ENCODE peak calls at places on chromosome 19, in nine cellular contexts. One of them, this sample, is unnamed.

GRCh38 chr19:23699521-23699860 is 12.5 kb upstream of the ZNF675 start:
- DNase-seq in trophoblast cell: peak
- DNase-seq in mesenchymal stem cell: no peak
- DNase-seq in PC-3: peak
- DNase-seq in HCT116: no peak
- DNase-seq in K562: no peak
- DNase-seq in H1: no peak
- DNase-seq in neuronal stem cell: no peak
- DNase-seq in IMR-90: no peak
- DNase-seq in this sample: no peak

GRCh38 chr19:43554317-43554895 is 20.9 kb downstream of the XRCC1 start:
- DNase-seq in PC-3: no peak
- DNase-seq in neuronal stem cell: no peak
- DNase-seq in mesenchymal stem cell: no peak
- DNase-seq in HCT116: no peak
- DNase-seq in trophoblast cell: no peak
- DNase-seq in IMR-90: no peak
- DNase-seq in K562: no peak
- DNase-seq in H1: no peak
- DNase-seq in this sample: no peak

GRCh38 chr19:42198676-42199439 is 18.6 kb downstream of the DEDD2 start:
- DNase-seq in PC-3: no peak
- DNase-seq in mesenchymal stem cell: no peak
- DNase-seq in IMR-90: no peak
- DNase-seq in trophoblast cell: no peak
- DNase-seq in K562: no peak
- DNase-seq in neuronal stem cell: no peak
- DNase-seq in HCT116: no peak
- DNase-seq in H1: no peak
- DNase-seq in this sample: peak

GRCh38 chr19:34430738-34431625 is 2.8 kb downstream of the UBA2 start:
- DNase-seq in trophoblast cell: peak
- DNase-seq in PC-3: peak
- DNase-seq in mesenchymal stem cell: peak
- DNase-seq in H1: no peak
- DNase-seq in K562: peak
- DNase-seq in IMR-90: peak
- DNase-seq in neuronal stem cell: peak
- DNase-seq in HCT116: peak
- DNase-seq in this sample: peak

GRCh38 chr19:6610934-6611370 is 20.0 kb upstream of the CD70 start:
- DNase-seq in K562: no peak
- DNase-seq in HCT116: peak
- DNase-seq in neuronal stem cell: no peak
- DNase-seq in PC-3: peak
- DNase-seq in H1: no peak
- DNase-seq in trophoblast cell: no peak
- DNase-seq in mesenchymal stem cell: peak
- DNase-seq in IMR-90: peak
- DNase-seq in this sample: no peak

GRCh38 chr19:10895920-10896319 is 24.6 kb downstream of the CARM1 start:
- DNase-seq in HCT116: no peak
- DNase-seq in K562: no peak
- DNase-seq in trophoblast cell: no peak
- DNase-seq in H1: no peak
- DNase-seq in PC-3: no peak
- DNase-seq in neuronal stem cell: no peak
- DNase-seq in mesenchymal stem cell: no peak
- DNase-seq in IMR-90: no peak
- DNase-seq in this sample: no peak

GRCh38 chr19:51980116-51980736 is 6.4 kb downstream of the ZNF350 start:
- DNase-seq in neuronal stem cell: no peak
- DNase-seq in H1: no peak
- DNase-seq in trophoblast cell: peak
- DNase-seq in IMR-90: no peak
- DNase-seq in K562: no peak
- DNase-seq in HCT116: no peak
- DNase-seq in PC-3: no peak
- DNase-seq in mesenchymal stem cell: no peak
- DNase-seq in this sample: no peak

GRCh38 chr19:33024398-33024797 is 40.3 kb downstream of the RHPN2 start:
- DNase-seq in H1: no peak
- DNase-seq in PC-3: peak
- DNase-seq in IMR-90: no peak
- DNase-seq in mesenchymal stem cell: no peak
- DNase-seq in HCT116: peak
- DNase-seq in trophoblast cell: peak
- DNase-seq in K562: no peak
- DNase-seq in neuronal stem cell: no peak
- DNase-seq in this sample: no peak

DNA sequence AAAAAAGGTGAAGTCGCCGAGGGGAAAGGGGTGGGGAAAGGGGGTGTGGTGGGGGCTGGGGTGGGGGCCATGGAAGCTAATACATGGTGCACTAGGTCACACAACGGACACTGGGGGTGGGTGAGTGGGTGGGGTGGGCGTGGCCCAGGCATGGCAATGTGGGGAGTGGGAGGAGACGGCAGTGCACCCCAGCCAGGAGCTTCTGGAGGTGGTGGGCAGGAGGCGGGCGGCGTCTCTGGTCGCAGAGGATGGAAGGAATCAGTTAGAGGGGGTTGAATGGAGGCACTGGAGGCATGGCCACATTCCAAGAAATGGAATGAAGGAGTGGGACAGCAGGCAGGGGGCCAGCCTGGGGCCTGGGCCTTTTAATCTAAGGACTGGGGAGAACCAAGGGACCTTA is 19.2 kb upstream of the NANOS2 start:
- DNase-seq in mesenchymal stem cell: no peak
- DNase-seq in HCT116: no peak
- DNase-seq in H1: no peak
- DNase-seq in neuronal stem cell: no peak
- DNase-seq in trophoblast cell: no peak
- DNase-seq in K562: no peak
- DNase-seq in IMR-90: no peak
- DNase-seq in PC-3: no peak
- DNase-seq in this sample: no peak
- H3K27ac ChIP-seq in mesenchymal stem cell: no peak
- H3K27ac ChIP-seq in HCT116: no peak
- H3K27ac ChIP-seq in H1: no peak
- H3K27ac ChIP-seq in neuronal stem cell: no peak
- H3K27ac ChIP-seq in trophoblast cell: no peak
- H3K27ac ChIP-seq in K562: no peak
- H3K27ac ChIP-seq in IMR-90: no peak
- H3K27ac ChIP-seq in PC-3: no peak
- H3K27ac ChIP-seq in this sample: no peak

GRCh38 chr19:55136399-55137102 is 12.5 kb downstream of the TNNT1 start:
- DNase-seq in IMR-90: no peak
- DNase-seq in HCT116: no peak
- DNase-seq in H1: no peak
- DNase-seq in K562: no peak
- DNase-seq in trophoblast cell: no peak
- DNase-seq in PC-3: no peak
- DNase-seq in neuronal stem cell: no peak
- DNase-seq in mesenchymal stem cell: no peak
- DNase-seq in this sample: no peak

GRCh38 chr19:55133639-55134444 is 15.2 kb downstream of the TNNT1 start:
- DNase-seq in trophoblast cell: peak
- DNase-seq in PC-3: no peak
- DNase-seq in mesenchymal stem cell: no peak
- DNase-seq in H1: no peak
- DNase-seq in K562: peak
- DNase-seq in neuronal stem cell: no peak
- DNase-seq in HCT116: no peak
- DNase-seq in IMR-90: no peak
- DNase-seq in this sample: peak

GRCh38 chr19:55131421-55131820 is 14.0 kb upstream of the PPP1R12C start:
- DNase-seq in IMR-90: peak
- DNase-seq in H1: no peak
- DNase-seq in K562: no peak
- DNase-seq in HCT116: no peak
- DNase-seq in trophoblast cell: peak
- DNase-seq in mesenchymal stem cell: no peak
- DNase-seq in neuronal stem cell: no peak
- DNase-seq in PC-3: no peak
- DNase-seq in this sample: no peak

GRCh38 chr19:55134732-55135131 is 14.3 kb downstream of the TNNT1 start:
- DNase-seq in IMR-90: no peak
- DNase-seq in H1: no peak
- DNase-seq in neuronal stem cell: no peak
- DNase-seq in trophoblast cell: no peak
- DNase-seq in PC-3: no peak
- DNase-seq in K562: no peak
- DNase-seq in mesenchymal stem cell: no peak
- DNase-seq in HCT116: no peak
- DNase-seq in this sample: peak

GRCh38 chr19:55132453-55133129 is 15.2 kb upstream of the PPP1R12C start:
- DNase-seq in mesenchymal stem cell: no peak
- DNase-seq in K562: no peak
- DNase-seq in H1: no peak
- DNase-seq in HCT116: no peak
- DNase-seq in IMR-90: no peak
- DNase-seq in PC-3: no peak
- DNase-seq in trophoblast cell: peak
- DNase-seq in neuronal stem cell: no peak
- DNase-seq in this sample: peak
- H3K4me2 ChIP-seq in mesenchymal stem cell: peak
- H3K4me2 ChIP-seq in K562: no peak
- H3K4me2 ChIP-seq in H1: no peak
- H3K4me2 ChIP-seq in HCT116: no peak
- H3K4me2 ChIP-seq in IMR-90: no peak
- H3K4me2 ChIP-seq in PC-3: no peak
- H3K4me2 ChIP-seq in trophoblast cell: no peak
- H3K4me2 ChIP-seq in neuronal stem cell: no peak
- H3K4me2 ChIP-seq in this sample: peak

GRCh38 chr19:50434525-50434924 is 1.8 kb downstream of the MYBPC2 start:
- DNase-seq in HCT116: no peak
- DNase-seq in H1: no peak
- DNase-seq in mesenchymal stem cell: no peak
- DNase-seq in PC-3: no peak
- DNase-seq in IMR-90: no peak
- DNase-seq in trophoblast cell: no peak
- DNase-seq in K562: peak
- DNase-seq in neuronal stem cell: no peak
- DNase-seq in this sample: peak

GRCh38 chr19:50433201-50434180 is 799 bp downstream of the MYBPC2 start:
- DNase-seq in mesenchymal stem cell: no peak
- DNase-seq in neuronal stem cell: no peak
- DNase-seq in K562: no peak
- DNase-seq in HCT116: no peak
- DNase-seq in trophoblast cell: no peak
- DNase-seq in IMR-90: no peak
- DNase-seq in PC-3: no peak
- DNase-seq in H1: no peak
- DNase-seq in this sample: peak

GRCh38 chr19:50435627-50436026 is 2.9 kb downstream of the MYBPC2 start:
- DNase-seq in HCT116: no peak
- DNase-seq in mesenchymal stem cell: no peak
- DNase-seq in IMR-90: no peak
- DNase-seq in H1: no peak
- DNase-seq in PC-3: no peak
- DNase-seq in trophoblast cell: no peak
- DNase-seq in neuronal stem cell: no peak
- DNase-seq in K562: no peak
- DNase-seq in this sample: no peak

GRCh38 chr19:50435221-50435620 is 2.5 kb downstream of the MYBPC2 start:
- DNase-seq in mesenchymal stem cell: no peak
- DNase-seq in HCT116: no peak
- DNase-seq in IMR-90: no peak
- DNase-seq in K562: no peak
- DNase-seq in H1: no peak
- DNase-seq in neuronal stem cell: no peak
- DNase-seq in PC-3: no peak
- DNase-seq in trophoblast cell: no peak
- DNase-seq in this sample: no peak

DNA sequence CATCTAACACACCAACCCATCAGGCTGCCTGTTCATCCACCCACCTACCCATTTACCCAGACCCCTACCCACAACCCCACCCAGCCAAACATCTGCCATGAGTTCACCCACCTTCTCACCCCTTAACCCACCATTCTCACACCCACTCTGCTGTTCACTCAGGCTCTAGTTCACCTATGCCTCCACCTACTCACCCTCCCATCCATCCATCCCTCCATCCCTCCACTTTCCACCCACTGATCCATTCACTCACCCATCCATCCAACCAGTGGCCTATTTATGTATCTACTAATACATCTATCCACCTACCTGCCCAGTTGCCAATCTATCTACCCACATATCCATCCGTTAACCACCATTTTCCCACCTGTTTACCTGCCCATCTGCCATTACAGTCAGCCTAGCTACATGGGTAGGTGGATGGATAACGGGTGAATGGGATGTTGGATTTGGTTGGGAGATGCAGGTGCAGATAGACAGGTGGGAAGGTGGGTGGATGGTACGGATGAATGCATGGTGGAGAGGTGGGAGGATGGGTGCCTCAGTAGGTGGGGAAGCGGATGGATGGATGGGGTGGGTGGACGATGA is 5.3 kb downstream of the MYBPC2 start:
- DNase-seq in trophoblast cell: no peak
- DNase-seq in mesenchymal stem cell: no peak
- DNase-seq in neuronal stem cell: no peak
- DNase-seq in PC-3: no peak
- DNase-seq in IMR-90: no peak
- DNase-seq in H1: no peak
- DNase-seq in K562: no peak
- DNase-seq in HCT116: no peak
- DNase-seq in this sample: no peak
- H2AFZ ChIP-seq in trophoblast cell: no peak
- H2AFZ ChIP-seq in mesenchymal stem cell: no peak
- H2AFZ ChIP-seq in neuronal stem cell: no peak
- H2AFZ ChIP-seq in PC-3: no peak
- H2AFZ ChIP-seq in IMR-90: no peak
- H2AFZ ChIP-seq in H1: no peak
- H2AFZ ChIP-seq in K562: no peak
- H2AFZ ChIP-seq in HCT116: no peak
- H2AFZ ChIP-seq in this sample: no peak

DNA sequence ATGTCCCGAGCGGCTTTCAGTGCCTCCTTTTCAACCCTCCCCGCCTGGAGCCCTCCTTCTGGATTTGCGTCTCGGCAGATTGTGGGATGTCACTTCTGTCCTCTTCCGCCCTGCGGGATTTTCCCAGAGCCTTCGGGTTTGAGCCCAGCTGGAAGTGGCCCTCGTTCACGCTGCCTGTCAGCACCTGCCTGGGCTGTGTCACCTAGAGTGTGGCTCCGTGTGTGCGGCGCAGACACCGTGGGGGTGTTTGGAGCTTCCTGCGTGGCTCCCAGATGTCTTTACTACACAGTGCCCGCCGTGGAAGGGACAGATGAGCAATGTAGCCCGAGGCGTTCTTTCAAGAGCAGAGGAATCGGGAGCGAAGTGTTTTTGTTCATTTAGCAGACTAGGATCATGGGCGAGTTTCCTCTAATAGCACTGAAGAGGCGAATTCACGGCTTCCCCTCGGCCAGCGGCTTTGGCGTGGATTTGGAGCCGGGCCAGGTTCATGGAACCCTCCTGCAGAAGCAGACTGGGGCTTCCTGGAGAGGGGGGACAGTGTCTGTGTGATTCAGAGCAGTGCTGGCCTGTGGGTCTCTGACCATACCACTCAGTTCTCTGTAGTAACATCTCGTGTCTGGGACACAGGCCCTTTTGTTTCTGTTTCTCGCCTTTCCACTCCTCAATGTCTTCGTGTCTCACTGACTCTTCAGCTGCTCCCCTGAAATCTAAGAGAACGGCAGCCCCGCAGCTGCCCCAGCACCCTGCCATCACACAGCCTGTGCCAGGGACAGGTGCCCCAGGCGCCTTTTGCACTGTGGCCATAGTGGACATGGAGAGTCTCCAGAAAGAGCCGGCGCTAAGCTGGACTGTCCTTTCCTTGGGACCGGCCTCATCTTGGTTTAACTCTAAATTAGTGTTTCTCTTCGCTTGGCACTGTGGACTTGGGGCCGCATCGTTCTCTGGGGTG is 68.1 kb downstream of the KDM4B start:
- DNase-seq in K562: no peak
- DNase-seq in neuronal stem cell: no peak
- DNase-seq in IMR-90: peak
- DNase-seq in H1: no peak
- DNase-seq in trophoblast cell: peak
- DNase-seq in mesenchymal stem cell: no peak
- DNase-seq in HCT116: no peak
- DNase-seq in PC-3: no peak
- DNase-seq in this sample: no peak
- H3K27ac ChIP-seq in K562: no peak
- H3K27ac ChIP-seq in neuronal stem cell: no peak
- H3K27ac ChIP-seq in IMR-90: no peak
- H3K27ac ChIP-seq in H1: no peak
- H3K27ac ChIP-seq in trophoblast cell: no peak
- H3K27ac ChIP-seq in mesenchymal stem cell: peak
- H3K27ac ChIP-seq in HCT116: no peak
- H3K27ac ChIP-seq in PC-3: no peak
- H3K27ac ChIP-seq in this sample: no peak